ENCODE peak calls at places on chromosomes 16 and 17, in six cellular contexts. J is stimulated activated CD8-positive, alpha-beta memory T cell treated with anti-CD3 and anti-CD28 coated beads, Interleukin-12 subunit alpha, Interleukin-12 subunit beta, amount 100 ng/mL, for 4 hours; Y is fibroblast of villous mesenchyme; O is nephron progenitor cell; I is fibroblast of pulmonary artery; P is endothelial cell of umbilical vein. R is an unnamed sample.

GRCh38 chr16:67915831-67916723 is 15.6 kb downstream of the CTRL start:
- DNase-seq in J (no peak), Y (no peak), O (no peak), I (no peak), P (no peak), R (no peak)

GRCh38 chr17:41873559-41874292 is 8.5 kb upstream of the KLHL11 start:
- DNase-seq in J (no peak), Y (peak; percentile 43), O (no peak), I (no peak), P (no peak), R (no peak)

GRCh38 chr16:85477801-85478363 is 135.2 kb upstream of the GSE1 start:
- DNase-seq in J (no peak), Y (no peak), O (no peak), I (no peak), P (no peak), R (no peak)

GRCh38 chr16:31094424-31095120 is at the start of gene VKORC1:
- DNase-seq in J (peak; percentile 71), Y (peak; percentile 98), O (peak; percentile 91), I (peak; percentile 98), P (peak; percentile 97), R (peak; percentile 94)

GRCh38 chr17:82878545-82878944 is 38.7 kb upstream of the ZNF750 start:
- DNase-seq in J (no peak), Y (no peak), O (no peak), I (no peak), P (no peak), R (no peak)

GRCh38 chr16:7405166-7405565 is 72.5 kb downstream of the RBFOX1 start:
- DNase-seq in J (no peak), Y (no peak), O (peak; percentile 51), I (no peak), P (no peak), R (no peak)

GRCh38 chr17:50196826-50197225 is 4.6 kb downstream of the COL1A1 start:
- DNase-seq in J (no peak), Y (peak; percentile 72), O (no peak), I (peak; percentile 53), P (no peak), R (no peak)

GRCh38 chr16:56947604-56947995 is 14.2 kb upstream of the CETP start:
- DNase-seq in J (no peak), Y (no peak), O (no peak), I (no peak), P (no peak), R (no peak)

GRCh38 chr17:57988301-57989010 is 402 bp upstream of the VEZF1 start:
- DNase-seq in J (no peak), Y (peak; percentile 71), O (no peak), I (peak; percentile 60), P (peak; percentile 69), R (no peak)

GRCh38 chr17:16872351-16872751 is 99.6 kb downstream of the TNFRSF13B start:
- DNase-seq in J (no peak), Y (no peak), O (no peak), I (no peak), P (no peak), R (no peak)

GRCh38 chr17:75350706-75351105 is 54.8 kb downstream of the GRB2 start:
- DNase-seq in J (no peak), Y (no peak), O (no peak), I (no peak), P (no peak), R (no peak)

GRCh38 chr16:74942977-74943918 is 41.7 kb downstream of the WDR59 start:
- DNase-seq in J (no peak), Y (no peak), O (no peak), I (no peak), P (no peak), R (no peak)

GRCh38 chr16:27417047-27417671 is 15.2 kb downstream of the IL21R start:
- DNase-seq in J (no peak), Y (no peak), O (no peak), I (no peak), P (no peak), R (no peak)

GRCh38 chr16:85989376-85989775 is 90.4 kb downstream of the IRF8 start:
- DNase-seq in J (no peak), Y (no peak), O (no peak), I (no peak), P (no peak), R (no peak)

GRCh38 chr17:58335779-58336455 is 7.3 kb upstream of the TSPOAP1 start:
- DNase-seq in J (peak; percentile 48), Y (peak; percentile 27), O (no peak), I (no peak), P (no peak), R (no peak)

GRCh38 chr17:82949984-82950383 is 110.2 kb upstream of the ZNF750 start:
- DNase-seq in J (no peak), Y (no peak), O (no peak), I (no peak), P (no peak), R (no peak)

R was measured in smooth muscle cell of the brain vasculature.